ENCODE peak calls at places on chromosomes 1 and 21, in eight cellular contexts. R, J, Y, S, H, F, Z and L are unnamed samples. For H3K27me3 and H3K36me3, the result is how much of the 10 kb centered on the place peaks cover.

GRCh38 chr1:175814885-175815284 is 71.5 kb upstream of the TNR start:
- DNase-seq in R (no peak), J (no peak), Y (no peak), S (no peak), H (no peak), F (no peak), Z (no peak), L (no peak)

GRCh38 chr1:232476538-232476950 is 153.4 kb downstream of the SIPA1L2 start:
- DNase-seq in R (no peak), J (no peak), Y (no peak), S (no peak), H (no peak), F (no peak), Z (no peak), L (no peak)

GRCh38 chr1:110438883-110439282 is 12.1 kb upstream of the PROK1 start:
- DNase-seq in R (no peak), J (no peak), Y (no peak), S (no peak), H (no peak), F (no peak), Z (no peak), L (no peak)

GRCh38 chr1:54310439-54311328 is 95.5 kb downstream of the SSBP3 start:
- DNase-seq in R (peak), J (peak), Y (peak), S (peak), H (peak), F (no peak), Z (no peak), L (peak)

GRCh38 chr1:154546264-154547043 is 12.0 kb downstream of the UBE2Q1 start:
- DNase-seq in R (peak), J (peak), Y (peak), S (peak), H (peak), F (no peak), Z (peak), L (peak)

GRCh38 chr1:38037481-38037939 is 9.1 kb downstream of the POU3F1 start:
- DNase-seq in R (peak), J (no peak), Y (no peak), S (no peak), H (no peak), F (no peak), Z (no peak), L (peak)

GRCh38 chr1:80251591-80251990 is 1245.1 kb upstream of the ADGRL4 start:
- DNase-seq in R (no peak), J (no peak), Y (no peak), S (no peak), H (no peak), F (no peak), Z (no peak), L (no peak)

GRCh38 chr1:143661418-143662120 is 310.2 kb downstream of the FAM72C start:
- DNase-seq in R (no peak), J (no peak), Y (no peak), S (no peak), H (no peak), F (no peak), Z (no peak), L (no peak)

GRCh38 chr1:151905070-151905442 is 4.3 kb downstream of the THEM4 start:
- DNase-seq in R (no peak), J (no peak), Y (no peak), S (no peak), H (no peak), F (no peak), Z (no peak), L (no peak)

GRCh38 chr21:43603641-43604504 is 55.4 kb downstream of the HSF2BP start:
- DNase-seq in R (peak), J (no peak), Y (no peak), S (no peak), H (no peak), F (no peak), Z (no peak), L (no peak)

GRCh38 chr21:17089121-17089520 is 423.7 kb upstream of the CXADR start:
- DNase-seq in R (no peak), J (no peak), Y (no peak), S (no peak), H (no peak), F (no peak), Z (no peak), L (no peak)

GRCh38 chr1:209869242-209870149 is 41.7 kb downstream of the UTP25 start:
- DNase-seq in R (no peak), J (no peak), Y (no peak), S (no peak), H (no peak), F (no peak), Z (no peak), L (no peak)

GRCh38 chr1:11273595-11274234 is 717 bp downstream of the UBIAD1 start:
- DNase-seq in R (no peak), J (no peak), Y (no peak), S (no peak), H (no peak), F (no peak), Z (no peak), L (peak)

GRCh38 chr1:54291276-54292014 is 91.5 kb downstream of the MRPL37 start:
- DNase-seq in R (no peak), J (no peak), Y (no peak), S (no peak), H (no peak), F (no peak), Z (no peak), L (no peak)

GRCh38 chr1:228002792-228003191 is 4.0 kb upstream of the WNT3A start:
- DNase-seq in R (no peak), J (no peak), Y (no peak), S (no peak), H (no peak), F (no peak), Z (no peak), L (peak)

GRCh38 chr1:223628858-223629257 is 36.6 kb downstream of the CAPN8 start:
- DNase-seq in R (no peak), J (no peak), Y (no peak), S (no peak), H (no peak), F (no peak), Z (no peak), L (no peak)

GRCh38 chr1:39729842-39730241 is 8.8 kb upstream of the PPIE start:
- DNase-seq in R (no peak), J (no peak), Y (no peak), S (no peak), H (no peak), F (no peak), Z (no peak), L (no peak)
- H3K27me3 ChIP-seq in R (under half), J (under half), Y (under half), S (under half), H (under half), F (under half), Z (under half), L (half or more)

DNA sequence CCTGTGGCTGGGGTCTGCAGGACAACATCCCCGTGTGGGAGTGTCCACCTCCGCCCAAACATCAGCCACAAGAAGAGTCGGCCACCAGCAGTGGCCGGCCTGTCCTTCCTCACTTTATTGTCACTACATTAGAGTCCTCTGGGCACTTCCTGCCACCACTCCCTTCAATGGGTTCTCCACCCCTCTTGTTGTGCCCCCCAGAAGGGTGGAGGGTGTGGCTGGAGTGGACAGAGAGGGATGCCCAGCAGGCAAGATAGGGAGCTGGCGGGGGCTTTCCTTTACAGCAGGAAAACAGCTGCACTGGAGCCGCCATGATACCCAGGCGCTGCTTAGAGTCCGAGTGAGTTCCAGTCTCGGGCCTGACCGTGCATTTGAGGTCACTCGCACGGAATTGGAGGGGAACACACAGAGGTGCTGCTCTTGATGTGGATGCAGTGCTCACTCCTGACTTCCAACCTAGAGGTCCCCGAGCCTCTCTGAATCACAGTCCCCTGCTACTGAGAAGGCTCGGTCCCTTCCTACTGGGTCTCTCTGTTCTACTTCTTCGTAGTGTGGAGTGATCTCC is 40.7 kb downstream of the VPS26C start:
- DNase-seq in R (no peak), J (no peak), Y (no peak), S (no peak), H (no peak), F (no peak), Z (no peak), L (no peak)
- H3K36me3 ChIP-seq in R (half or more), J (under half), Y (under half), S (under half), H (half or more), F (half or more), Z (under half), L (under half)

GRCh38 chr21:45866473-45867010 is 115.0 kb upstream of the COL6A1 start:
- DNase-seq in R (no peak), J (no peak), Y (no peak), S (no peak), H (no peak), F (no peak), Z (no peak), L (no peak)
- H3K4me3 ChIP-seq in R (no peak), J (no peak), Y (no peak), S (no peak), H (no peak), F (no peak), Z (no peak), L (no peak)

DNA sequence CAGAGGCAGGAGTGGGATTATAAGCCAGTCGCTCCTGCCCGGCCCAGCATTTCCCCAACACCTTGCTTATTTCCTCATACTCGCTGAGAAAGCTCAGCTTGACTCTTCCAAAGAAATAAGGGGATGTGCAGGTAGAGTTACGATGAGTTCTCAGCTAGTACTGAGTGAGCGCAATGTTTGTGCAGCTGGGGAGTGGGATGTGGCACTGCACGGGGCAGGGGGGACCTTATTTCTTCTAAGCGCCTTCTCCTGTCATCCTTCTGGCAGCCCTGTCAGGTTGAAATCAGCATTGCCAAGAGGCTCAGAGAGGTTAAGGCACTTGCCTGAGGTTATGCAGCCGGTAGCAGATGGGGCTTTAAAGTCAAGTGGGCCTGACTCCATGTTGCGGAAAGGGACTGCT is 705 bp downstream of the C1QB start:
- DNase-seq in R (no peak), J (no peak), Y (no peak), S (no peak), H (no peak), F (no peak), Z (no peak), L (no peak)
- H3K27me3 ChIP-seq in R (under half), J (under half), Y (under half), S (under half), H (under half), F (under half), Z (under half), L (under half)

GRCh38 chr1:113106910-113107309 is 33.9 kb downstream of the LRIG2 start:
- DNase-seq in R (no peak), J (no peak), Y (no peak), S (no peak), H (no peak), F (no peak), Z (no peak), L (no peak)
- H3K36me3 ChIP-seq in R (half or more), J (half or more), Y (under half), S (under half), H (half or more), F (under half), Z (under half), L (under half)

DNA sequence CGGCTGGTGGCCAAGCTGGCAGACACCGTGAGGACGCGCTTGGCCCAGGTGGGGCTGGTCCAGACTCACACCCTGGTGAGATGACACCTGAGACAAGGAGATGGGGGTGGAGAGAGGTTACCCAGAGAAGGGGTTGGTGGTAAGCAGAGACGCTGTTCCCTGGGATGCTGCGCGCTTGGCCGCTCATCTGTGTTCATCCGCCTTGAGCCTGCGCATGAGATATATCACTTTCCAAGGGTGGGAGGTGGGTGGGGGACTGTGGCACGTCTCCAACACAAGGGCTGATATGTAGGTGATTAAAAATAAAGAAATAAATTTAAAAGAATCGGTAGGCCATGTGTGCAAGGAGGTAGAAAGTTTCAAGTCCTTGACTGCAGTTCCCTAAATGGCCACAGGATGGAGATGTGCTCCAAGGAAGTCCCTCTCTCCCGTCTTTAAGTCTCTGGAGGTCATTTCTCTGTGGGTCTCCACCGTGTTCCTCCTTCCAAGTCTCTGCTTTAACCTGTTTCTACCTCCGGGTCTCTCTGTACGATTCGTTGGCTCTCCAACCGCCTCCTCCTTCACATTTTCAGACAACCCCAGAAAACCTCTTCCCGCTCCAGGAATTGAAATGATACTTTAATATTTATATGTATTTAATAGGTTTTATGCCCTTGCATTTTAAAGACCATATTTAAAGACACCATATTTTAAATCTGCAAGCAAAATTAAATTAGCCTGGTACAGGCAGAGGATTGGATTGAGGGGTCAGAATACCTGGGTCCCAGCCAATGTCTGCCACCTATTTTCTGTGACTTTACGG is 4.5 kb downstream of the TTC24 start:
- DNase-seq in R (peak), J (peak), Y (peak), S (peak), H (peak), F (no peak), Z (no peak), L (peak)
- H3K4me3 ChIP-seq in R (no peak), J (no peak), Y (no peak), S (no peak), H (no peak), F (no peak), Z (no peak), L (no peak)

GRCh38 chr1:36710901-36711300 is 228.2 kb upstream of the CSF3R start:
- DNase-seq in R (no peak), J (no peak), Y (no peak), S (no peak), H (no peak), F (no peak), Z (no peak), L (no peak)

GRCh38 chr1:36710008-36710407 is 227.3 kb upstream of the CSF3R start:
- DNase-seq in R (peak), J (no peak), Y (no peak), S (no peak), H (no peak), F (no peak), Z (no peak), L (no peak)

GRCh38 chr1:36707221-36707620 is 224.5 kb upstream of the CSF3R start:
- DNase-seq in R (no peak), J (no peak), Y (no peak), S (no peak), H (no peak), F (no peak), Z (no peak), L (no peak)

GRCh38 chr1:36706416-36706815 is 223.7 kb upstream of the CSF3R start:
- DNase-seq in R (no peak), J (no peak), Y (no peak), S (no peak), H (no peak), F (no peak), Z (no peak), L (no peak)

GRCh38 chr1:36708587-36708986 is 225.9 kb upstream of the CSF3R start:
- DNase-seq in R (no peak), J (no peak), Y (no peak), S (no peak), H (no peak), F (no peak), Z (no peak), L (no peak)
- H3K27me3 ChIP-seq in R (under half), J (half or more), Y (under half), S (under half), H (under half), F (under half), Z (under half), L (under half)

DNA sequence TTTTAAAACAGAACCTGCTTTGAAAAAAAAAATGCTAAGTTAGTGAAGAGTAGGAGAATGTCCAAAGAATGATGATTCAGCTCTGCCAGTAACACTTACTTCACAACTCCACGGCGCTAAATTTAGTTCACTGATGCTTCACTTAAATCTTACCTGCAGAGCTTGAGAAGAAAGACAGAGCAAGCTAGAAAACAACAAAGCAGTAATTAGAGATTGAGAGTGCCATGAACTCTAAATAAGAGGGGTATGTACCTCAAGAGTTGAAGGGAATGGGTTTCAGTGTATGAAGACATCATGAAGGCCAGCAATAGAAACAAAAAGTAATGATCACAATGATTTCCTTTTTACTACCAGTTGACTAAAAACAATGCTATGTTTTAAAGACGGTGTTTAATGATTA is 32.8 kb downstream of the EPRS1 start:
- DNase-seq in R (no peak), J (no peak), Y (no peak), S (no peak), H (no peak), F (no peak), Z (no peak), L (no peak)
- H3K36me3 ChIP-seq in R (half or more), J (under half), Y (under half), S (under half), H (half or more), F (under half), Z (under half), L (under half)